ENCODE peak calls at places on chromosomes 3 and 15, in nine cellular contexts. One of them, this sample, is unnamed.

GRCh38 chr15:96896766-96897165 is 566.3 kb downstream of the NR2F2 start:
- DNase-seq in adrenal gland: no peak
- DNase-seq in psoas muscle: no peak
- DNase-seq in choroid plexus epithelial cell: no peak
- DNase-seq in foreskin fibroblast: no peak
- DNase-seq in heart left ventricle: no peak
- DNase-seq in NB4: peak
- DNase-seq in fibroblast of lung: no peak
- DNase-seq in epithelial cell of proximal tubule: no peak
- DNase-seq in this sample: no peak

GRCh38 chr3:100710355-100711198 is 1.3 kb downstream of the TFG start:
- DNase-seq in adrenal gland: peak
- DNase-seq in psoas muscle: no peak
- DNase-seq in choroid plexus epithelial cell: peak
- DNase-seq in foreskin fibroblast: peak
- DNase-seq in heart left ventricle: peak
- DNase-seq in NB4: peak
- DNase-seq in fibroblast of lung: peak
- DNase-seq in epithelial cell of proximal tubule: peak
- DNase-seq in this sample: no peak

GRCh38 chr3:42668403-42668740 is 14.9 kb downstream of the ZBTB47 start:
- DNase-seq in adrenal gland: peak
- DNase-seq in psoas muscle: no peak
- DNase-seq in choroid plexus epithelial cell: no peak
- DNase-seq in foreskin fibroblast: no peak
- DNase-seq in heart left ventricle: no peak
- DNase-seq in NB4: no peak
- DNase-seq in fibroblast of lung: no peak
- DNase-seq in epithelial cell of proximal tubule: no peak
- DNase-seq in this sample: no peak

GRCh38 chr15:22948056-22948455 is 32.1 kb downstream of the CYFIP1 start:
- DNase-seq in adrenal gland: no peak
- DNase-seq in psoas muscle: no peak
- DNase-seq in choroid plexus epithelial cell: no peak
- DNase-seq in foreskin fibroblast: no peak
- DNase-seq in heart left ventricle: no peak
- DNase-seq in NB4: peak
- DNase-seq in fibroblast of lung: no peak
- DNase-seq in epithelial cell of proximal tubule: no peak
- DNase-seq in this sample: no peak

GRCh38 chr3:66237551-66237950 is 16.8 kb downstream of the SLC25A26 start:
- DNase-seq in adrenal gland: no peak
- DNase-seq in psoas muscle: no peak
- DNase-seq in choroid plexus epithelial cell: no peak
- DNase-seq in foreskin fibroblast: no peak
- DNase-seq in heart left ventricle: no peak
- DNase-seq in NB4: no peak
- DNase-seq in fibroblast of lung: no peak
- DNase-seq in epithelial cell of proximal tubule: no peak
- DNase-seq in this sample: no peak

GRCh38 chr3:89889386-89889785 is 782.0 kb downstream of the EPHA3 start:
- DNase-seq in adrenal gland: no peak
- DNase-seq in psoas muscle: no peak
- DNase-seq in choroid plexus epithelial cell: no peak
- DNase-seq in foreskin fibroblast: no peak
- DNase-seq in heart left ventricle: no peak
- DNase-seq in NB4: no peak
- DNase-seq in fibroblast of lung: no peak
- DNase-seq in epithelial cell of proximal tubule: no peak
- DNase-seq in this sample: no peak

GRCh38 chr3:87553058-87553457 is 276.7 kb upstream of the POU1F1 start:
- DNase-seq in adrenal gland: no peak
- DNase-seq in psoas muscle: no peak
- DNase-seq in choroid plexus epithelial cell: no peak
- DNase-seq in foreskin fibroblast: no peak
- DNase-seq in heart left ventricle: no peak
- DNase-seq in NB4: no peak
- DNase-seq in fibroblast of lung: no peak
- DNase-seq in epithelial cell of proximal tubule: no peak
- DNase-seq in this sample: no peak

GRCh38 chr15:76341366-76342045 is 4.9 kb downstream of the ISL2 start:
- DNase-seq in adrenal gland: no peak
- DNase-seq in psoas muscle: no peak
- DNase-seq in choroid plexus epithelial cell: no peak
- DNase-seq in foreskin fibroblast: peak
- DNase-seq in heart left ventricle: no peak
- DNase-seq in NB4: no peak
- DNase-seq in fibroblast of lung: no peak
- DNase-seq in epithelial cell of proximal tubule: no peak
- DNase-seq in this sample: no peak

GRCh38 chr3:37546876-37547275 is 314.8 kb upstream of the CTDSPL start:
- DNase-seq in adrenal gland: peak
- DNase-seq in psoas muscle: no peak
- DNase-seq in choroid plexus epithelial cell: peak
- DNase-seq in foreskin fibroblast: peak
- DNase-seq in heart left ventricle: peak
- DNase-seq in NB4: peak
- DNase-seq in fibroblast of lung: peak
- DNase-seq in epithelial cell of proximal tubule: no peak
- DNase-seq in this sample: no peak

GRCh38 chr3:52222319-52223221 is 2.9 kb downstream of the TLR9 start:
- DNase-seq in adrenal gland: no peak
- DNase-seq in psoas muscle: no peak
- DNase-seq in choroid plexus epithelial cell: no peak
- DNase-seq in foreskin fibroblast: no peak
- DNase-seq in heart left ventricle: no peak
- DNase-seq in NB4: no peak
- DNase-seq in fibroblast of lung: no peak
- DNase-seq in epithelial cell of proximal tubule: no peak
- DNase-seq in this sample: peak

GRCh38 chr15:69084404-69085030 is 70.0 kb downstream of the NOX5 start:
- DNase-seq in adrenal gland: no peak
- DNase-seq in psoas muscle: no peak
- DNase-seq in choroid plexus epithelial cell: no peak
- DNase-seq in foreskin fibroblast: no peak
- DNase-seq in heart left ventricle: no peak
- DNase-seq in NB4: no peak
- DNase-seq in fibroblast of lung: no peak
- DNase-seq in epithelial cell of proximal tubule: no peak
- DNase-seq in this sample: no peak

GRCh38 chr3:178518660-178519396 is 17.4 kb upstream of the KCNMB2 start:
- DNase-seq in adrenal gland: peak
- DNase-seq in psoas muscle: no peak
- DNase-seq in choroid plexus epithelial cell: no peak
- DNase-seq in foreskin fibroblast: peak
- DNase-seq in heart left ventricle: no peak
- DNase-seq in NB4: no peak
- DNase-seq in fibroblast of lung: peak
- DNase-seq in epithelial cell of proximal tubule: no peak
- DNase-seq in this sample: no peak

GRCh38 chr3:165883866-165884478 is 46.7 kb upstream of the BCHE start:
- DNase-seq in adrenal gland: no peak
- DNase-seq in psoas muscle: no peak
- DNase-seq in choroid plexus epithelial cell: no peak
- DNase-seq in foreskin fibroblast: no peak
- DNase-seq in heart left ventricle: no peak
- DNase-seq in NB4: peak
- DNase-seq in fibroblast of lung: no peak
- DNase-seq in epithelial cell of proximal tubule: no peak
- DNase-seq in this sample: no peak

GRCh38 chr3:184672335-184672734 is 39.5 kb downstream of the MAGEF1 start:
- DNase-seq in adrenal gland: no peak
- DNase-seq in psoas muscle: no peak
- DNase-seq in choroid plexus epithelial cell: no peak
- DNase-seq in foreskin fibroblast: no peak
- DNase-seq in heart left ventricle: no peak
- DNase-seq in NB4: no peak
- DNase-seq in fibroblast of lung: no peak
- DNase-seq in epithelial cell of proximal tubule: no peak
- DNase-seq in this sample: no peak

GRCh38 chr3:158782283-158782682 is 19.6 kb upstream of the MFSD1 start:
- DNase-seq in adrenal gland: no peak
- DNase-seq in psoas muscle: no peak
- DNase-seq in choroid plexus epithelial cell: no peak
- DNase-seq in foreskin fibroblast: no peak
- DNase-seq in heart left ventricle: no peak
- DNase-seq in NB4: no peak
- DNase-seq in fibroblast of lung: peak
- DNase-seq in epithelial cell of proximal tubule: no peak
- DNase-seq in this sample: no peak

GRCh38 chr3:133925960-133926735 is 30.5 kb upstream of the RAB6B start:
- DNase-seq in adrenal gland: no peak
- DNase-seq in psoas muscle: no peak
- DNase-seq in choroid plexus epithelial cell: no peak
- DNase-seq in foreskin fibroblast: no peak
- DNase-seq in heart left ventricle: no peak
- DNase-seq in NB4: no peak
- DNase-seq in fibroblast of lung: no peak
- DNase-seq in epithelial cell of proximal tubule: no peak
- DNase-seq in this sample: no peak

GRCh38 chr3:26236991-26237682 is 385.4 kb upstream of the LRRC3B start:
- DNase-seq in adrenal gland: no peak
- DNase-seq in psoas muscle: no peak
- DNase-seq in choroid plexus epithelial cell: no peak
- DNase-seq in foreskin fibroblast: no peak
- DNase-seq in heart left ventricle: peak
- DNase-seq in NB4: no peak
- DNase-seq in fibroblast of lung: no peak
- DNase-seq in epithelial cell of proximal tubule: no peak
- DNase-seq in this sample: no peak

GRCh38 chr3:169594402-169594801 is 69.1 kb downstream of the MECOM start:
- DNase-seq in adrenal gland: no peak
- DNase-seq in psoas muscle: no peak
- DNase-seq in choroid plexus epithelial cell: no peak
- DNase-seq in foreskin fibroblast: no peak
- DNase-seq in heart left ventricle: no peak
- DNase-seq in NB4: no peak
- DNase-seq in fibroblast of lung: no peak
- DNase-seq in epithelial cell of proximal tubule: no peak
- DNase-seq in this sample: no peak

GRCh38 chr3:36840453-36840921 is 76.1 kb upstream of the DCLK3 start:
- DNase-seq in adrenal gland: no peak
- DNase-seq in psoas muscle: peak
- DNase-seq in choroid plexus epithelial cell: peak
- DNase-seq in foreskin fibroblast: peak
- DNase-seq in heart left ventricle: no peak
- DNase-seq in NB4: no peak
- DNase-seq in fibroblast of lung: no peak
- DNase-seq in epithelial cell of proximal tubule: no peak
- DNase-seq in this sample: no peak

GRCh38 chr15:79769081-79769481 is 127.7 kb downstream of the MTHFS start:
- DNase-seq in adrenal gland: no peak
- DNase-seq in psoas muscle: no peak
- DNase-seq in choroid plexus epithelial cell: peak
- DNase-seq in foreskin fibroblast: no peak
- DNase-seq in heart left ventricle: no peak
- DNase-seq in NB4: peak
- DNase-seq in fibroblast of lung: no peak
- DNase-seq in epithelial cell of proximal tubule: peak
- DNase-seq in this sample: no peak

GRCh38 chr3:53530205-53530604 is 35.8 kb downstream of the CACNA1D start:
- DNase-seq in adrenal gland: no peak
- DNase-seq in psoas muscle: no peak
- DNase-seq in choroid plexus epithelial cell: no peak
- DNase-seq in foreskin fibroblast: no peak
- DNase-seq in heart left ventricle: no peak
- DNase-seq in NB4: no peak
- DNase-seq in fibroblast of lung: no peak
- DNase-seq in epithelial cell of proximal tubule: no peak
- DNase-seq in this sample: no peak

GRCh38 chr3:72890166-72890925 is 2.5 kb downstream of the GXYLT2 start:
- DNase-seq in adrenal gland: no peak
- DNase-seq in psoas muscle: no peak
- DNase-seq in choroid plexus epithelial cell: no peak
- DNase-seq in foreskin fibroblast: peak
- DNase-seq in heart left ventricle: no peak
- DNase-seq in NB4: no peak
- DNase-seq in fibroblast of lung: peak
- DNase-seq in epithelial cell of proximal tubule: no peak
- DNase-seq in this sample: no peak
- H3K4me3 ChIP-seq in adrenal gland: no peak
- H3K4me3 ChIP-seq in psoas muscle: no peak
- H3K4me3 ChIP-seq in choroid plexus epithelial cell: peak
- H3K4me3 ChIP-seq in foreskin fibroblast: no peak
- H3K4me3 ChIP-seq in heart left ventricle: no peak
- H3K4me3 ChIP-seq in NB4: no peak
- H3K4me3 ChIP-seq in fibroblast of lung: peak
- H3K4me3 ChIP-seq in epithelial cell of proximal tubule: no peak
- H3K4me3 ChIP-seq in this sample: no peak

DNA sequence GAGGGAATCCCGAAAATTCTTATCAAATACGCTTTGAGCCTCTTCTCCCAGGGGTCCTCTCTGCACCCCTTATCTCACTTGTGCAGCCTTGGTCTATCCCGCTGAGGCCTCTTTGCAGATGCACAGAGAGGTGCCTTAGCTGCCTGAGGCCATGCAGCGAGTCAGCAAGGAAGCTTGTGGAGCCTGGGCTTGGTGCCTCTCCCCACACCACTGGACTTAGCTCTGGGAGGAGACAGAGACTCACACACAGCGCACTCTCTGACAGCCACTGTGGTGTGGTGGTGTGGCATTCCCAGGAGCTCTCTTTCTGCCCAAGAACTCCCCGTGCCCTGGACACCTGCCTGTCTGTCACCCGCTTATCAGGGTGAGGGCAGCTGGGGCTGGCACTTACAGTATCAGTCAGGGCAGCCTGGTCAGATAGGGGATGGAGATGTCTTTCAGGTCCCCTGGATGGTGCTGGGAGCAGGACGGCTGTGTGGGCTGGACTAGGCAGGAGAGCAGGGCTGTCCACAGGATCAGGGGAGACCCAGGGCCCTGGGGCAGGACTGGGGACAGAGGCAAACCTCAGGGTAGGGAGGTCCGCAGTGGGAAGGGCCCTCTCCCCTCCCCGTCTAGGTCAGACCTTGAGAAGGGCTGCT is 10.2 kb upstream of the LINGO1 start:
- DNase-seq in adrenal gland: no peak
- DNase-seq in psoas muscle: no peak
- DNase-seq in choroid plexus epithelial cell: no peak
- DNase-seq in foreskin fibroblast: peak
- DNase-seq in heart left ventricle: no peak
- DNase-seq in NB4: no peak
- DNase-seq in fibroblast of lung: no peak
- DNase-seq in epithelial cell of proximal tubule: no peak
- DNase-seq in this sample: no peak
- TF ChIP-seq CTCF in adrenal gland: no peak
- TF ChIP-seq CTCF in psoas muscle: no peak
- TF ChIP-seq CTCF in choroid plexus epithelial cell: no peak
- TF ChIP-seq CTCF in foreskin fibroblast: no peak
- TF ChIP-seq CTCF in heart left ventricle: no peak
- TF ChIP-seq CTCF in NB4: no peak
- TF ChIP-seq CTCF in fibroblast of lung: no peak
- TF ChIP-seq CTCF in epithelial cell of proximal tubule: no peak
- TF ChIP-seq CTCF in this sample: no peak

GRCh38 chr3:186097317-186097662 is 11.6 kb downstream of the ETV5 start:
- DNase-seq in adrenal gland: no peak
- DNase-seq in psoas muscle: no peak
- DNase-seq in choroid plexus epithelial cell: no peak
- DNase-seq in foreskin fibroblast: no peak
- DNase-seq in heart left ventricle: no peak
- DNase-seq in NB4: no peak
- DNase-seq in fibroblast of lung: no peak
- DNase-seq in epithelial cell of proximal tubule: no peak
- DNase-seq in this sample: no peak
- H3K4me3 ChIP-seq in adrenal gland: no peak
- H3K4me3 ChIP-seq in psoas muscle: peak
- H3K4me3 ChIP-seq in choroid plexus epithelial cell: peak
- H3K4me3 ChIP-seq in foreskin fibroblast: no peak
- H3K4me3 ChIP-seq in heart left ventricle: peak
- H3K4me3 ChIP-seq in NB4: no peak
- H3K4me3 ChIP-seq in fibroblast of lung: peak
- H3K4me3 ChIP-seq in epithelial cell of proximal tubule: peak
- H3K4me3 ChIP-seq in this sample: peak

GRCh38 chr3:138681463-138682215 is 73.1 kb downstream of the FAIM start:
- DNase-seq in adrenal gland: no peak
- DNase-seq in psoas muscle: no peak
- DNase-seq in choroid plexus epithelial cell: no peak
- DNase-seq in foreskin fibroblast: no peak
- DNase-seq in heart left ventricle: no peak
- DNase-seq in NB4: no peak
- DNase-seq in fibroblast of lung: no peak
- DNase-seq in epithelial cell of proximal tubule: peak
- DNase-seq in this sample: no peak
- TF ChIP-seq CTCF in adrenal gland: no peak
- TF ChIP-seq CTCF in psoas muscle: no peak
- TF ChIP-seq CTCF in choroid plexus epithelial cell: no peak
- TF ChIP-seq CTCF in foreskin fibroblast: no peak
- TF ChIP-seq CTCF in heart left ventricle: no peak
- TF ChIP-seq CTCF in NB4: no peak
- TF ChIP-seq CTCF in fibroblast of lung: no peak
- TF ChIP-seq CTCF in epithelial cell of proximal tubule: no peak
- TF ChIP-seq CTCF in this sample: no peak

This sample was measured in upper lobe of right lung.